ENCODE peak calls at places on chromosome 20, in five cellular contexts. D is fibroblast of lung, I is uterus, V is A549, T is mesenchymal stem cell. E is an unnamed sample. For H3K4me1, the result is how much of the 10 kb centered on the place peaks cover.

GRCh38 chr20:50019466-50020256 is 36.9 kb downstream of the SNAI1 start:
- DNase-seq in D (no peak), I (no peak), V (no peak), T (no peak), E (peak)

GRCh38 chr20:7734216-7734615 is 206.0 kb downstream of the HAO1 start:
- DNase-seq in D (no peak), I (no peak), V (no peak), T (no peak), E (no peak)

GRCh38 chr20:13494019-13494418 is 144.7 kb downstream of the TASP1 start:
- DNase-seq in D (peak), I (no peak), V (no peak), T (no peak), E (peak)

GRCh38 chr20:24868396-24868927 is 80.6 kb upstream of the CST7 start:
- DNase-seq in D (no peak), I (no peak), V (no peak), T (no peak), E (no peak)

GRCh38 chr20:57242414-57242813 is 24.0 kb downstream of the BMP7 start:
- DNase-seq in D (no peak), I (no peak), V (no peak), T (no peak), E (no peak)

GRCh38 chr20:57716202-57716601 is 6.4 kb upstream of the PMEPA1 start:
- DNase-seq in D (peak), I (no peak), V (no peak), T (peak), E (peak)

GRCh38 chr20:57094171-57094891 is 172.1 kb downstream of the BMP7 start:
- DNase-seq in D (no peak), I (no peak), V (no peak), T (no peak), E (no peak)

GRCh38 chr20:34397096-34397495 is 34.0 kb downstream of the ITCH start:
- DNase-seq in D (peak), I (no peak), V (no peak), T (no peak), E (no peak)

GRCh38 chr20:51067792-51068191 is 44.9 kb upstream of the KCNG1 start:
- DNase-seq in D (peak), I (no peak), V (no peak), T (no peak), E (no peak)

GRCh38 chr20:39983655-39984054 is 705.4 kb downstream of the MAFB start:
- DNase-seq in D (no peak), I (no peak), V (no peak), T (no peak), E (no peak)

GRCh38 chr20:58084966-58085365 is 143.5 kb downstream of the ANKRD60 start:
- DNase-seq in D (no peak), I (no peak), V (no peak), T (no peak), E (no peak)

GRCh38 chr20:58071500-58071804 is 157.0 kb downstream of the ANKRD60 start:
- DNase-seq in D (no peak), I (no peak), V (no peak), T (no peak), E (no peak)

GRCh38 chr20:49284818-49285217 is 7.0 kb upstream of the ZNFX1 start:
- DNase-seq in D (no peak), I (no peak), V (no peak), T (no peak), E (no peak)

GRCh38 chr20:1186367-1186991 is 1.7 kb upstream of the TMEM74B start:
- DNase-seq in D (no peak), I (no peak), V (no peak), T (no peak), E (no peak)

GRCh38 chr20:20594171-20594530 is 118.3 kb downstream of the RALGAPA2 start:
- DNase-seq in D (peak), I (no peak), V (peak), T (peak), E (no peak)

GRCh38 chr20:25632940-25633790 is 9.4 kb upstream of the NANP start:
- DNase-seq in D (no peak), I (no peak), V (no peak), T (peak), E (peak)

GRCh38 chr20:63979549-63980316 is at the start of gene SAMD10:
- DNase-seq in D (peak), I (peak), V (no peak), T (peak), E (no peak)

GRCh38 chr20:64152906-64153305 is 11.3 kb upstream of the MYT1 start:
- DNase-seq in D (no peak), I (no peak), V (no peak), T (no peak), E (no peak)

GRCh38 chr20:45279992-45280391 is 25.6 kb upstream of the SLPI start:
- DNase-seq in D (no peak), I (no peak), V (no peak), T (no peak), E (peak)

GRCh38 chr20:61519488-61519887 is 267.4 kb downstream of the CDH4 start:
- DNase-seq in D (no peak), I (no peak), V (no peak), T (no peak), E (no peak)

GRCh38 chr20:35702051-35702823 is 3.0 kb downstream of the ROMO1 start:
- DNase-seq in D (peak), I (no peak), V (no peak), T (peak), E (peak)

GRCh38 chr20:16624106-16624505 is 50.9 kb upstream of the KIF16B start:
- DNase-seq in D (no peak), I (no peak), V (no peak), T (no peak), E (no peak)

GRCh38 chr20:22339091-22339881 is 245.1 kb downstream of the FOXA2 start:
- DNase-seq in D (peak), I (no peak), V (peak), T (peak), E (peak)

GRCh38 chr20:34541917-34542316 is 16.6 kb upstream of the MAP1LC3A start:
- DNase-seq in D (no peak), I (no peak), V (no peak), T (no peak), E (no peak)

GRCh38 chr20:50311308-50312001 is 120.8 kb downstream of the CEBPB start:
- DNase-seq in D (peak), I (no peak), V (no peak), T (no peak), E (no peak)

GRCh38 chr20:9515761-9516657 is 1.6 kb downstream of the LAMP5 start:
- DNase-seq in D (peak), I (no peak), V (no peak), T (no peak), E (peak)

GRCh38 chr20:24823176-24823575 is 125.9 kb upstream of the CST7 start:
- DNase-seq in D (no peak), I (no peak), V (no peak), T (no peak), E (no peak)

GRCh38 chr20:36591854-36592641 is 13.5 kb upstream of the RAB5IF start:
- DNase-seq in D (no peak), I (peak), V (no peak), T (peak), E (no peak)

GRCh38 chr20:49446808-49447207 is 35.7 kb downstream of the KCNB1 start:
- DNase-seq in D (peak), I (peak), V (no peak), T (peak), E (no peak)

GRCh38 chr20:31836853-31837608 is 8.4 kb downstream of the FOXS1 start:
- DNase-seq in D (peak), I (no peak), V (no peak), T (no peak), E (no peak)

GRCh38 chr20:25053207-25054132 is 4.5 kb downstream of the ACSS1 start:
- DNase-seq in D (peak), I (peak), V (no peak), T (no peak), E (no peak)

GRCh38 chr20:50022676-50023075 is 39.9 kb downstream of the SNAI1 start:
- DNase-seq in D (no peak), I (no peak), V (no peak), T (no peak), E (no peak)

GRCh38 chr20:44079968-44080560 is 106.9 kb downstream of the JPH2 start:
- DNase-seq in D (peak), I (no peak), V (no peak), T (peak), E (no peak)

GRCh38 chr20:21586682-21587081 is 72.8 kb upstream of the NKX2-2 start:
- DNase-seq in D (no peak), I (no peak), V (no peak), T (no peak), E (no peak)

GRCh38 chr20:38973546-38974120 is 11.5 kb downstream of the DHX35 start:
- DNase-seq in D (peak), I (peak), V (no peak), T (peak), E (no peak)

GRCh38 chr20:35286899-35287508 is 2.4 kb upstream of the EIF6 start:
- DNase-seq in D (no peak), I (no peak), V (no peak), T (no peak), E (no peak)

GRCh38 chr20:17525650-17526049 is 5.5 kb downstream of the BFSP1 start:
- DNase-seq in D (peak), I (no peak), V (peak), T (no peak), E (peak)

GRCh38 chr20:56750430-56750829 is 121.3 kb downstream of the TFAP2C start:
- DNase-seq in D (no peak), I (no peak), V (no peak), T (no peak), E (no peak)

GRCh38 chr20:42366626-42367025 is 748.4 kb upstream of the CHD6 start:
- DNase-seq in D (no peak), I (no peak), V (no peak), T (no peak), E (no peak)

GRCh38 chr20:37395921-37396519 is 50.1 kb downstream of the SRC start:
- DNase-seq in D (no peak), I (no peak), V (no peak), T (peak), E (no peak)

GRCh38 chr20:47466704-47467459 is 34.8 kb upstream of the NCOA3 start:
- DNase-seq in D (no peak), I (no peak), V (no peak), T (no peak), E (peak)
- H3K4me1 ChIP-seq in D (under half), I (under half), V (under half), T (under half), E (under half)

GRCh38 chr20:54153847-54154246 is 19.9 kb downstream of the CYP24A1 start:
- DNase-seq in D (no peak), I (no peak), V (no peak), T (no peak), E (no peak)
- H3K27ac ChIP-seq in D (no peak), I (no peak), V (peak), T (no peak), E (no peak)

DNA sequence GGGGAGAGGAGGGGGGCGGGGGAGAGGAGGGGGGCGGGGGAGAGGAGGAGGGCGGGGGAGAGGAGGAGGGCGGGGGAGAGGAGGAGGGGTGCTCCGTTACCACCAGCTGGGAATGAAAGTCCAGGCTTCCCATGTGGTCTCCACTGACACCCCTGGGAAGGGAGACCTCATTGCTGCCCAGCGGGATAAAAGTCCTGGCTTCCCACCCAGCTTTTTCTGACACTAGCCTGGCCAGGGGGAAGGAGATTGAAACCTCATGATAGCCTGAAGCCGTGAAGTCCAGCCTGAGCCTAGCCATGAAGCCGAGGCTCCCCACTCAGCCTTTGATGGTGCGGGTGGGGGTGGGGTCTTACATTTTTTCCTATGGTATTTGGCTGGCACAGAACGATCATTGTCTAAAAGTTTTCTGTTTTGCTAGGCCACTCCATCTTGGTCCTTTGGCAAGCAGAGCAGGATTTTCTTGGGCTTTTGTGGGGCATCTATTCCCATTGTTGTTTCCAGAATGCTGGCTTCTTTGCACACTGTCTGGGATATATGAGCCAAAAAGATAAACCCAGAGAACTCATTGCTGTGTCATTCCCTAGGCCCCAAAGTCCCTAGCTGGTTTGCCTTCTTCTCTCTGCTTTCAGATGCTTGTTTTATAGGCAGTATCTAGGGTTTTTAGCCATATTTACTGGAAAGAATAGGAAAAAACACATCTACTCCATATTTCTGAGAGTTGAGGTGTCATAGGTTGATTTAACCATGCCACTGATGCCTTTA is 67.9 kb upstream of the RNF24 start:
- DNase-seq in D (no peak), I (no peak), V (no peak), T (no peak), E (no peak)
- H3K4me1 ChIP-seq in D (under half), I (under half), V (under half), T (under half), E (under half)

DNA sequence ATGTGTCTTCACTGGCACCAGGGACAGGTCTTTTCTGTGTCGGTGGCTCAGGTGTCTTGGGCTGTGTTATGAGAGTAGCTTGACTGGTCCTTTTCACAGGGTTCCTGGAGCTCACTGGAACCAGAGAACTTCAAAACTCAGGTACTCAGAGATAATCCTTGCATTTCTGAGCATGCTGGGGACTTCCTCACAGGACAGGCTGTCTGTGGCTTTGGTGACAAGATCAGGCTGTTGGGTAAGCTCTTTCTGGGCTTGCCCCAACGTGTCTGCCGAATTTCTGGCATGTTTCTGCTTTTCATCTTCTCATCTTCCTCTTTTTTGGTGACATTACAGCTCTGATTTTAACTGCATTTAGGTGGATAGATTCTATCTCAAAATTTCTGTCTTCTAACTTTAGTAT is 270.0 kb downstream of the CDH26 start:
- DNase-seq in D (no peak), I (no peak), V (no peak), T (no peak), E (no peak)
- H3K27ac ChIP-seq in D (no peak), I (no peak), V (no peak), T (no peak), E (no peak)

DNA sequence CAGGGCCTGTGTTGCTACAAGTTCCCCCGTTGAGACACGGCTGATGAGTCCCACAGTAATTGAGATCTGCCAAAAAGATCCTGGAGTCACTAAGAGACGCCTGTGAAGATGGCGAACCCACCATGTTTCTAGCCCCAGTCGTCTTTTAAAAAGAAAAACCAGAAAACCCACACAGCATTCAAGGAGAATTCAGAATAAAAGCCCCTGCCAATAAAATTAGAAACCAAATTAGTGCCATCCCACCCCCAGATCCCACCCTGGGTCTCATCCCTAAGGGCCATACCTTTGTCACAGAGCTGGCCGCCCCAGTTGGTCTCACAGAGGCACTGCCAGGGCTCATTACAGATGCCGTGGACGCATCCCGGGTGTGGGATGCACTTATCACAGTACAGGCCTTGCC is 21.6 kb downstream of the JAG1 start:
- DNase-seq in D (no peak), I (no peak), V (no peak), T (no peak), E (no peak)
- H3K4me1 ChIP-seq in D (under half), I (under half), V (under half), T (under half), E (under half)

E was measured in foreskin keratinocyte.